ENCODE peak calls at places on chromosomes 5 and 9, in four cellular contexts. One of them, this sample, is unnamed.

GRCh38 chr5:14665110-14665822 is 748 bp downstream of the OTULIN start:
- DNase-seq in HepG2: peak
- DNase-seq in H1: no peak
- DNase-seq in GM12878: no peak
- DNase-seq in this sample: peak

GRCh38 chr5:27978322-27978721 is 939.9 kb upstream of the CDH9 start:
- DNase-seq in HepG2: no peak
- DNase-seq in H1: no peak
- DNase-seq in GM12878: no peak
- DNase-seq in this sample: no peak

GRCh38 chr5:145500712-145501111 is 334.4 kb downstream of the PRELID2 start:
- DNase-seq in HepG2: no peak
- DNase-seq in H1: no peak
- DNase-seq in GM12878: no peak
- DNase-seq in this sample: no peak

GRCh38 chr5:78829811-78830499 is 155.2 kb downstream of the ARSB start:
- DNase-seq in HepG2: no peak
- DNase-seq in H1: no peak
- DNase-seq in GM12878: no peak
- DNase-seq in this sample: no peak

GRCh38 chr9:113397077-113397696 is 3.9 kb downstream of the ALAD start:
- DNase-seq in HepG2: no peak
- DNase-seq in H1: no peak
- DNase-seq in GM12878: no peak
- DNase-seq in this sample: no peak

GRCh38 chr9:92663951-92664350 is 6.0 kb downstream of the IPPK start:
- DNase-seq in HepG2: no peak
- DNase-seq in H1: no peak
- DNase-seq in GM12878: no peak
- DNase-seq in this sample: no peak

GRCh38 chr5:164553851-164554250 is 1048.4 kb downstream of the MAT2B start:
- DNase-seq in HepG2: no peak
- DNase-seq in H1: no peak
- DNase-seq in GM12878: no peak
- DNase-seq in this sample: no peak

GRCh38 chr5:28328691-28329090 is 1290.3 kb upstream of the CDH9 start:
- DNase-seq in HepG2: no peak
- DNase-seq in H1: no peak
- DNase-seq in GM12878: no peak
- DNase-seq in this sample: no peak

GRCh38 chr5:126780165-126780827 is 3.4 kb downstream of the LMNB1 start:
- DNase-seq in HepG2: peak
- DNase-seq in H1: no peak
- DNase-seq in GM12878: no peak
- DNase-seq in this sample: peak

GRCh38 chr5:180119886-180120220 is 48.3 kb upstream of the RNF130 start:
- DNase-seq in HepG2: no peak
- DNase-seq in H1: no peak
- DNase-seq in GM12878: no peak
- DNase-seq in this sample: no peak

GRCh38 chr5:90940227-90940995 is 381.8 kb downstream of the ADGRV1 start:
- DNase-seq in HepG2: no peak
- DNase-seq in H1: peak
- DNase-seq in GM12878: peak
- DNase-seq in this sample: peak

GRCh38 chr5:80834710-80835109 is 125.5 kb upstream of the RASGRF2 start:
- DNase-seq in HepG2: no peak
- DNase-seq in H1: no peak
- DNase-seq in GM12878: no peak
- DNase-seq in this sample: no peak

GRCh38 chr9:14314424-14314928 is 535 bp upstream of the NFIB start:
- DNase-seq in HepG2: peak
- DNase-seq in H1: no peak
- DNase-seq in GM12878: no peak
- DNase-seq in this sample: peak

DNA sequence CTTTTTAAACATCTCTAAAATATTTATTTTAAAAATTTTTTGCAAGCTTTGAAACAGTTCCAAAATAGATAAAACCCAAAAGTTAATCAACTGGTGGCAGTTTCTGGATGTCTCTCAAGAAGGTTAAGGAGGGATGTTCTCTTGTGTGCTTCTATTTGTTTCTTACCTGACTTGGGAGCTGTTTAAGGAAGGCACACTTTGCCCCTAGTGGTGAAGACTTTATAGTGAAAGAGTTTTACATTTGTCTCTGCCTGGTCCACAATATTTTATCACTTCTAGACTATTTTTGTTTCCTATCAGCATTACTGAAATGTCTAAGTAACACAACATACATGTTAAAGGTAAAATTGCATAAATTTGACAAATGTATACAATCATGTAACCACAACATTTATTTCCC is 552.8 kb downstream of the SEMA5A start:
- DNase-seq in HepG2: no peak
- DNase-seq in H1: no peak
- DNase-seq in GM12878: no peak
- DNase-seq in this sample: no peak
- TF ChIP-seq SUZ12 in HepG2: no peak
- TF ChIP-seq SUZ12 in H1: no peak
- TF ChIP-seq SUZ12 in GM12878: no peak
- TF ChIP-seq SUZ12 in this sample: no peak

DNA sequence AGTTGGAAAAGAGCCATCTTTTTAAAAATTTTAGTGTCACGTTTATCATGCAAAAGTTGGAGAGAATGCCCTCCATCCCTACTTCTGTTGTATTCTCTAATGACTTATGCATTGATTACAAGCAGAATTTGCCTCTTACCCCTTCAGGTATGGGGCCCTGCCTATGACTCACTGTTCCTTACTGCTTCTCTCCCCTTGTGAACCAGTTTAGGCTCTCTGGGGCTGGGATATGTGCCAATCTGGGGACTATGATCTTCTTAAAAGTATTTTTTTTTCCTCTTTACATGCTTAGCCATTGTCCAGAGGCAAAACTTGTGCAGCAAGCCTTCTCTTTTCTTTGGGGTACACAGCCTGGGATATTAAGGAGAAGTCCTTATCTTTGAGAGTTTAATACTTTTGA is 37.4 kb downstream of the CAMK4 start:
- DNase-seq in HepG2: no peak
- DNase-seq in H1: no peak
- DNase-seq in GM12878: no peak
- DNase-seq in this sample: no peak
- TF ChIP-seq SP1 in HepG2: no peak
- TF ChIP-seq SP1 in H1: no peak
- TF ChIP-seq SP1 in GM12878: no peak
- TF ChIP-seq SP1 in this sample: no peak

GRCh38 chr9:90489066-90489465 is 153.6 kb downstream of the DIRAS2 start:
- DNase-seq in HepG2: no peak
- DNase-seq in H1: no peak
- DNase-seq in GM12878: no peak
- DNase-seq in this sample: no peak

GRCh38 chr9:90485028-90485427 is 157.6 kb downstream of the DIRAS2 start:
- DNase-seq in HepG2: no peak
- DNase-seq in H1: no peak
- DNase-seq in GM12878: no peak
- DNase-seq in this sample: no peak
- TF ChIP-seq SUZ12 in HepG2: no peak
- TF ChIP-seq SUZ12 in H1: no peak
- TF ChIP-seq SUZ12 in GM12878: no peak
- TF ChIP-seq SUZ12 in this sample: no peak

DNA sequence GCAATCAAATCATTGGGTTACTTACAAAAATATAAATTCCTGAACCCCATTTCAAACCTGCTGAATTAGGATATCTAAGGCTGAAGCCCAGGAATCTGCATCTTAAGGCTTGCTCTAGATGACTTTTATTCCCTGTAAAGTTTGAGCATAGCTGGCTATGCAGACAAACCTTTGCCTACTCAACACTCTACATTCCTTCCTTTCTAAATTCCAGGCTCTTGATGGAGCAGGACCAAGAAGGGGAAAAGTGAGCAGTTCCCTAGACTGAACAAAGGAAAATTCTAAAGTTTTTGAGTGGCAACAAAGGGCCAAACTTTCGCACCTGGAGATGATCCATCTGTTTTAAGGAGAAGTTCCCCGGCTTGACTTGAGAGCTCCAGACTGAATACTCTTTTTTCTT is 9.8 kb upstream of the ADRA1B start:
- DNase-seq in HepG2: no peak
- DNase-seq in H1: no peak
- DNase-seq in GM12878: no peak
- DNase-seq in this sample: no peak
- TF ChIP-seq SP1 in HepG2: no peak
- TF ChIP-seq SP1 in H1: no peak
- TF ChIP-seq SP1 in GM12878: no peak
- TF ChIP-seq SP1 in this sample: no peak

DNA sequence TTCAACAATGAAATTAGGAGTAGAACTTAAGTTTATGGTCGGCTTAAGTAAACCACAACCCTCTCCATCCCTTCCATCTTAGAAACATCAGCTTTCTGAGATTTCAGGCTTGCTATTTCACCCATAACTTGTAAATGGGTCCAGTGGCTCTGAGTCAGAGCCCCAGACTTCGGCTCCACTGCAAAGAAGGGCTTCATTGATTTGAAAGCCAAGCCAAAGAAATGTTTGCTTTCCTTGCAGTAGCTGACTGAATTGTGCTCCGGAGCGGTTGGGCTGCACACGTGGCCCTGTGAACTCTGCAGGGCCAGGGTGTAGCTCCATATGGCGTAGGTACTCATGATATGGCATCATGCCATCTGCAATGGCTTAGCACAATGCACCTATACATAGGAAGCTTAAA is 57.0 kb downstream of the NREP start:
- DNase-seq in HepG2: peak
- DNase-seq in H1: no peak
- DNase-seq in GM12878: no peak
- DNase-seq in this sample: no peak
- TF ChIP-seq SUZ12 in HepG2: no peak
- TF ChIP-seq SUZ12 in H1: no peak
- TF ChIP-seq SUZ12 in GM12878: no peak
- TF ChIP-seq SUZ12 in this sample: no peak

DNA sequence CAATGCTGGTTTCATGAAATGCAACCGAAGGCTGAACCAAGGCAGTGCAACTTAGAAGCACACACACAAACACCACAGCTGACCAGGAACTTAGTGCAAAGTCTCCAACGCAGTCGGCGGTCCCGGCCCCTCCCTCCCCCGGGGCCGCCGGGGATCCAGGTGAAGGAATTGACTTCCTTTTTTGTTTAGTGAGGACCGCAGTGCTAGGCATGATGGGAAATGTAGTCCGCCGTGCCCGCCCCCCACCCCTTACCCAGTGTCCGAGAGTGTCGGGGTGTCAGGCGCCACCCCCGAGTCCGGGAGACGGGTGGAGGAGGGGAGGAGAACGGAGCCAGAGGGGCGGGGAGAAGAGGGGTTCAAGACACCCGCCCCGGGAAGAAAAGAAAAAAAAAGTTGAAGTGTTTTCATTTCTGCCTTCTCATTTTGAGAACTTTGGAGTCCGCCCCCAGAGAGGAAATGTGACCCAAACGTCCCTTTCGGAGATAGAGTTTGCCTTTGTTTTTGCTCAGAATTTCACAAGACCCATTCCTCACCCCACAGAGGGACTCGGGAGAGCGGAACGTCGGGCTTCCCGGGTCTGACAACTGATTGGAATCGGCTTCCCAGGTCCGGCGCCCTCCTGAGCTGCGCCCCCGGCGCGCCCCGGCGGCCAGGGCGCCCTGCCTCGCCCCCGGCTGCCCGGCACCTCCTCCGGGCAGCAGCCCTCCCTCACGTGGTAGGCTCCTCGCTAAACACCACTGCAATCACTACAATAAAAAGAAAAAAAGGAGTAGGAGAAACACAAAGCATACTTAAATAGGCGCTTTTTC is 2.0 kb downstream of the IER5L start:
- DNase-seq in HepG2: peak
- DNase-seq in H1: peak
- DNase-seq in GM12878: peak
- DNase-seq in this sample: peak
- TF ChIP-seq SP1 in HepG2: peak
- TF ChIP-seq SP1 in H1: peak
- TF ChIP-seq SP1 in GM12878: no peak
- TF ChIP-seq SP1 in this sample: no peak

DNA sequence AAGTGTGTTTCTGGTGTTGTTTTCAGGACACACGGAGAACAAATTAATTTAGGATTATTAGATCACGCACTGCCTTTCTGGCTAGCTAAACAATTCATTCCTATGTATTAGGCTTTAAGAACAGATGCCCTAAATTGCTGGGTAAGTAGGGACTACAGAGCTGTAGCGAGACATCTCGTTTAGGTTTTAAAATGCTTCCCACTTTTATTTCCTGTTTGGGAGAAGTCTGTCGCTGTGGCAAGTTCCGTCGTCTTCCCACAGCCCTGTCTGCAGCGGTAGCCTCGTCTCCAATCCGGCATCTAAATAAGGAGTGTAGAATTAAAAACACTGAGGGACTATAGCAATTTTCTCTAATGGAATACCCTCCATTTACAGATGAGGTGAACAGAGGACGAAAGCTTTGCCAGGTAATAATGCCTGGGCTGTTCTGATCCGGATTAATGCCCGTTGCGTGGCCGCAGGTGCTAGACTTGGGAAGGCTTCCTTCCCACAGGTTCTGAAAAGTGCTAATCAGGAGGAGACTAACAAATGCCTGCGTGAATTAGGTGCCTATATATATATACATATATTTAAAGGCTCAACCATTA is 1.3 kb upstream of the TRIM36 start:
- DNase-seq in HepG2: no peak
- DNase-seq in H1: no peak
- DNase-seq in GM12878: no peak
- DNase-seq in this sample: no peak
- TF ChIP-seq SUZ12 in HepG2: no peak
- TF ChIP-seq SUZ12 in H1: peak
- TF ChIP-seq SUZ12 in GM12878: no peak
- TF ChIP-seq SUZ12 in this sample: no peak

DNA sequence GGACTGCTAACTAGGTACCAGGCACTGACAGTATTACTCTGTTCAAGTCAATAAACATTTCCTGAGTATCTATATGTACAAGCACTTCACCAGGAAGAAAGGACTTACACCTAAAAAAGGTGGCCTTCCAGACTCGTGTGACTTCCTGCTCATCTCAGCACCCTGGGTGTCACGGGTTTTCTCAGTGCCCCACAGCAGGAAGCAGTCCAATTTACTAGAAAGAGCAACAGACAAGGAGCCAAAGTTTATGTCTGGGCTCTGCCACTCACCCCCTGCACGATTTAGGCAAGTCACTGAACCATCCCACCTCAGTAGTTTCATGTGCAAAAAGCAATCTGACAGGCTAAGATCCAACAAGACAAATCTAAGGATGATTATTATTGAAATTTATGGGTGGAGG is 92.4 kb downstream of the TMEM215 start:
- DNase-seq in HepG2: no peak
- DNase-seq in H1: no peak
- DNase-seq in GM12878: no peak
- DNase-seq in this sample: no peak
- TF ChIP-seq SP1 in HepG2: no peak
- TF ChIP-seq SP1 in H1: no peak
- TF ChIP-seq SP1 in GM12878: no peak
- TF ChIP-seq SP1 in this sample: no peak

GRCh38 chr5:118580959-118581358 is 407.4 kb downstream of the DTWD2 start:
- DNase-seq in HepG2: no peak
- DNase-seq in H1: no peak
- DNase-seq in GM12878: no peak
- DNase-seq in this sample: no peak
- TF ChIP-seq SUZ12 in HepG2: no peak
- TF ChIP-seq SUZ12 in H1: no peak
- TF ChIP-seq SUZ12 in GM12878: no peak
- TF ChIP-seq SUZ12 in this sample: no peak

This sample was measured in HEK293T.